ENCODE peak calls at places on chromosomes 13 and 19, in ten cellular contexts. F is CD8-positive, alpha-beta memory T cell; G is NCI-H2081; M is NCI-H1105 treated with DMSO at 0.1 percent for 48 hours; A is naive thymus-derived CD4-positive, alpha-beta T cell; V is T-helper 17 cell; P is hepatocyte; H is gastrocnemius medialis; D is AML-193; O is NCI-H510A treated with DMSO at 0.1 percent for 48 hours. I is an unnamed sample.

GRCh38 chr13:113584870-113585671 is 518 bp downstream of the TFDP1 start:
- DNase-seq in F (no peak), G (no peak), M (no peak), A (no peak), V (peak), P (no peak), H (no peak), D (no peak), O (no peak), I (no peak)

GRCh38 chr13:24670927-24671326 is 9.3 kb upstream of the ATP12A start:
- DNase-seq in F (no peak), G (peak), M (no peak), A (peak), V (no peak), P (peak), H (no peak), D (peak), O (no peak), I (peak)

GRCh38 chr13:80245162-80245733 is 95.7 kb downstream of the SPRY2 start:
- DNase-seq in F (no peak), G (no peak), M (peak), A (no peak), V (no peak), P (no peak), H (no peak), D (no peak), O (no peak), I (no peak)

GRCh38 chr13:33280550-33280905 is 5.0 kb downstream of the STARD13 start:
- DNase-seq in F (no peak), G (no peak), M (no peak), A (no peak), V (no peak), P (no peak), H (no peak), D (no peak), O (no peak), I (no peak)

GRCh38 chr19:1855040-1855827 is 7.0 kb upstream of the REXO1 start:
- DNase-seq in F (peak), G (no peak), M (no peak), A (peak), V (peak), P (peak), H (peak), D (peak), O (no peak), I (no peak)

GRCh38 chr19:33704271-33704670 is 82.5 kb downstream of the CHST8 start:
- DNase-seq in F (no peak), G (no peak), M (no peak), A (no peak), V (no peak), P (no peak), H (no peak), D (no peak), O (no peak), I (no peak)

GRCh38 chr19:39078436-39079200 is 5.5 kb upstream of the ACP7 start:
- DNase-seq in F (no peak), G (no peak), M (no peak), A (no peak), V (no peak), P (no peak), H (no peak), D (no peak), O (no peak), I (no peak)

GRCh38 chr13:87893186-87893585 is 222.0 kb downstream of the SLITRK5 start:
- DNase-seq in F (no peak), G (no peak), M (no peak), A (no peak), V (no peak), P (no peak), H (no peak), D (no peak), O (no peak), I (no peak)

GRCh38 chr19:12884926-12885748 is 1.9 kb downstream of the KLF1 start:
- DNase-seq in F (peak), G (peak), M (no peak), A (peak), V (peak), P (peak), H (peak), D (peak), O (peak), I (no peak)

GRCh38 chr19:29766100-29766499 is 45.7 kb upstream of the CCNE1 start:
- DNase-seq in F (no peak), G (no peak), M (no peak), A (no peak), V (no peak), P (no peak), H (no peak), D (no peak), O (no peak), I (no peak)

GRCh38 chr19:13011653-13012389 is 16.5 kb downstream of the NFIX start:
- DNase-seq in F (no peak), G (no peak), M (no peak), A (peak), V (no peak), P (no peak), H (peak), D (no peak), O (no peak), I (no peak)

GRCh38 chr19:50878851-50879250 is 5.6 kb downstream of the KLK2 start:
- DNase-seq in F (no peak), G (no peak), M (no peak), A (no peak), V (no peak), P (no peak), H (no peak), D (no peak), O (no peak), I (no peak)

GRCh38 chr13:97506511-97506910 is 72.5 kb downstream of the RAP2A start:
- DNase-seq in F (no peak), G (no peak), M (no peak), A (no peak), V (no peak), P (peak), H (no peak), D (no peak), O (no peak), I (no peak)

GRCh38 chr13:39825886-39826285 is 170.4 kb downstream of the COG6 start:
- DNase-seq in F (no peak), G (no peak), M (no peak), A (no peak), V (no peak), P (no peak), H (no peak), D (no peak), O (no peak), I (no peak)

GRCh38 chr13:39016789-39017188 is 21.1 kb downstream of the PROSER1 start:
- DNase-seq in F (no peak), G (peak), M (peak), A (peak), V (no peak), P (peak), H (no peak), D (peak), O (no peak), I (no peak)

GRCh38 chr13:36783883-36784282 is 35.1 kb upstream of the RFXAP start:
- DNase-seq in F (no peak), G (no peak), M (no peak), A (no peak), V (no peak), P (no peak), H (no peak), D (no peak), O (no peak), I (no peak)

GRCh38 chr19:19474950-19475781 is 40.2 kb downstream of the TSSK6 start:
- DNase-seq in F (no peak), G (no peak), M (no peak), A (no peak), V (no peak), P (no peak), H (peak), D (no peak), O (no peak), I (no peak)